ENCODE peak calls at places on chromosomes 12 and 14, in six cellular contexts. M is GM23338, N is Peyer's patch, Z is adipocyte, K is iris pigment epithelial cell, U is RKO. I is an unnamed sample.

GRCh38 chr14:75982724-75983358 is 1.0 kb upstream of the TGFB3 start:
- DNase-seq in N (peak; percentile 34), M (no peak), K (peak; percentile 53), Z (peak; percentile 79), U (peak; percentile 53), I (no peak)

GRCh38 chr12:130633771-130634170 is 82.3 kb downstream of the RIMBP2 start:
- DNase-seq in Z (no peak), M (peak; percentile 53), N (no peak), K (no peak), U (peak; percentile 37), I (no peak)

GRCh38 chr14:39351708-39352107 is 80.5 kb downstream of the FBXO33 start:
- DNase-seq in N (no peak), M (no peak), Z (peak; percentile 7), U (no peak), K (peak; percentile 84), I (no peak)

GRCh38 chr12:58314610-58315009 is 373.2 kb downstream of the ATP23 start:
- DNase-seq in K (peak; percentile 94), N (no peak), U (no peak), Z (peak; percentile 43), M (no peak), I (no peak)

GRCh38 chr12:131989021-131989420 is 39.3 kb downstream of the EP400 start:
- DNase-seq in N (no peak), U (no peak), M (no peak), Z (no peak), K (no peak), I (no peak)

GRCh38 chr12:25503666-25504065 is 49.4 kb downstream of the LMNTD1 start:
- DNase-seq in U (no peak), K (no peak), Z (no peak), N (no peak), M (no peak), I (no peak)

GRCh38 chr12:124512667-124513296 is 54.6 kb downstream of the NCOR2 start:
- DNase-seq in K (peak; percentile 97), M (peak; percentile 98), Z (peak; percentile 93), N (no peak), U (peak; percentile 88), I (no peak)

GRCh38 chr14:54278087-54278486 is 118.7 kb upstream of the CDKN3 start:
- DNase-seq in K (no peak), M (no peak), Z (no peak), U (no peak), N (no peak), I (no peak)

GRCh38 chr14:74582910-74583581 is 29.0 kb downstream of the LTBP2 start:
- DNase-seq in K (no peak), N (no peak), Z (peak; percentile 70), M (no peak), U (no peak), I (no peak)

GRCh38 chr14:106372870-106373657 is 846.7 kb downstream of the TMEM121 start:
- DNase-seq in M (peak; percentile 33), Z (no peak), K (no peak), N (peak; percentile 88), U (peak; percentile 57), I (peak; percentile 61)

GRCh38 chr12:91851741-91852477 is 293.7 kb downstream of the BTG1 start:
- DNase-seq in U (no peak), N (no peak), K (no peak), Z (no peak), M (no peak), I (no peak)

GRCh38 chr14:74846968-74847549 is 28.9 kb downstream of the PROX2 start:
- DNase-seq in K (peak; percentile 63), Z (peak; percentile 69), U (peak; percentile 61), N (no peak), M (no peak), I (no peak)

GRCh38 chr12:50732591-50732990 is 31.3 kb upstream of the ATF1 start:
- DNase-seq in N (no peak), Z (peak; percentile 44), K (peak; percentile 98), M (no peak), U (peak; percentile 83), I (no peak)

GRCh38 chr12:107929436-107929835 is 154.9 kb downstream of the ASCL4 start:
- DNase-seq in M (peak; percentile 80), K (peak; percentile 31), U (peak; percentile 34), Z (peak; percentile 8), N (no peak), I (no peak)

GRCh38 chr12:63766498-63766897 is 13.2 kb upstream of the RXYLT1 start:
- DNase-seq in U (no peak), N (no peak), K (no peak), M (no peak), Z (peak; percentile 33), I (no peak)

GRCh38 chr12:79782197-79782890 is 91.6 kb upstream of the PAWR start:
- DNase-seq in U (no peak), K (peak; percentile 88), Z (peak; percentile 76), N (no peak), M (no peak), I (no peak)

GRCh38 chr14:29518335-29518734 is 409.3 kb downstream of the PRKD1 start:
- DNase-seq in K (peak; percentile 24), N (no peak), M (no peak), U (peak; percentile 1), Z (peak; percentile 52), I (no peak)

GRCh38 chr12:85280138-85280983 is at the start of gene ALX1:
- DNase-seq in Z (peak; percentile 87), U (no peak), N (no peak), M (peak; percentile 91), K (peak; percentile 40), I (no peak)